ENCODE peak calls at places on chromosomes 5 and 9, in seven cellular contexts. F is neuronal stem cell, C is IMR-90, X is H9, V is mesendoderm, H is H1, S is trophoblast cell. P is an unnamed sample.

GRCh38 chr9:17476401-17476800 is 102.5 kb upstream of the SH3GL2 start:
- DNase-seq in F (no peak), C (no peak), X (no peak), V (no peak), H (no peak), S (no peak), P (no peak)

GRCh38 chr5:173328896-173329369 is 719 bp upstream of the STC2 start:
- DNase-seq in F (no peak), C (peak), X (peak), V (peak), H (no peak), S (peak), P (peak)

GRCh38 chr5:42807722-42808447 is 3.8 kb downstream of the SELENOP start:
- DNase-seq in F (no peak), C (peak), X (no peak), V (peak), H (no peak), S (no peak), P (no peak)

GRCh38 chr9:112174965-112175795 is at the start of gene SUSD1:
- DNase-seq in F (peak), C (no peak), X (peak), V (peak), H (no peak), S (peak), P (peak)

GRCh38 chr5:143874312-143874711 is 62.4 kb downstream of the HMHB1 start:
- DNase-seq in F (no peak), C (peak), X (no peak), V (no peak), H (no peak), S (no peak), P (no peak)

GRCh38 chr9:95229230-95229933 is 88.1 kb downstream of the FANCC start:
- DNase-seq in F (no peak), C (no peak), X (no peak), V (no peak), H (no peak), S (no peak), P (no peak)

GRCh38 chr9:4430492-4431261 is 59.6 kb upstream of the SLC1A1 start:
- DNase-seq in F (no peak), C (no peak), X (no peak), V (no peak), H (no peak), S (no peak), P (peak)

GRCh38 chr9:107491081-107492053 is 1.8 kb upstream of the KLF4 start:
- DNase-seq in F (no peak), C (no peak), X (peak), V (peak), H (no peak), S (peak), P (peak)

GRCh38 chr9:107019216-107019615 is 156.2 kb downstream of the ZNF462 start:
- DNase-seq in F (no peak), C (peak), X (no peak), V (no peak), H (no peak), S (no peak), P (peak)

DNA sequence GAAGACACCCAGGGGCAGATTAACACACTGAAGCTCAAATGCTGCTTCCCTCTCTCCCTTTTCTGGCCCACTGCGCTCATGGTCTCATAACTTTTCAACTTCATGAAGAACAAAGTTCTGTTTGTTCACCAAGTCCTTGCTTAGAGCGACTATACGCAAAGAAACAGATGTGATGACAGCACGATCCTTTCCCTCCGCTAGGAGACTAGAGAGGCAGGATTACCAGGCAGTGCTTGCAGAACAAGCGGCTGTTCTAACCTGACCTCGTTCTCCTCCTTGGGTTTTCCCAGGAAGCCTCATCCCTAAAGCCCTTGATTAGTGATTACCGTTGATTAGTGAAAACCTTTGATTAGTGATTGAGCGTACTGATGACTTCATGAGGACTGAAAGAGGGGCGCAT is 649.9 kb downstream of the IRX1 start:
- DNase-seq in F (no peak), C (no peak), X (no peak), V (no peak), H (no peak), S (no peak), P (no peak)
- H2BK5ac ChIP-seq in F (no peak), C (no peak), X (no peak), V (no peak), H (no peak), S (no peak), P (no peak)

DNA sequence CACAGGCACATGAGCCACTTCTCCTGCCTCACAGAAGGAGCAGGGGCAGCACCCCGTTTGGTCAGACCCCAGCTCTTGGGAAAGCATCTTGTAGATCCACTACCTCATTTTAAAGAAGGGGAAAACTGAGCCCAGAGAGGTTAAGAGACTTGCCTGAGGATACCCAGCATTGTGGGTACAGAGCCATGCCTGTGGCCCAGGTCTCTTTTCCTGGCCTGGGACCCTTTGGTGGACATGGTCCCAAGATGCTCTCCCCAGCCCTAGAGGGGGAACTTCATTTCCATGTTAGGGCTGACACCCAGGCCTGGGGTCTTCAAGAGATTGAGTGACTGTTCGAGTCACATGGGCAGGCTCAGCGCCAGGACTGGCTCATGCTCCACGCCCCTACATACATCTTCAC is 64.2 kb downstream of the NEK6 start:
- DNase-seq in F (no peak), C (no peak), X (no peak), V (no peak), H (no peak), S (no peak), P (no peak)
- H2BK5ac ChIP-seq in F (peak), C (no peak), X (no peak), V (no peak), H (no peak), S (no peak), P (no peak)

GRCh38 chr9:75471549-75472114 is 383.3 kb downstream of the OSTF1 start:
- DNase-seq in F (no peak), C (no peak), X (no peak), V (no peak), H (peak), S (no peak), P (no peak)
- H2BK5ac ChIP-seq in F (no peak), C (no peak), X (no peak), V (no peak), H (peak), S (no peak), P (no peak)

DNA sequence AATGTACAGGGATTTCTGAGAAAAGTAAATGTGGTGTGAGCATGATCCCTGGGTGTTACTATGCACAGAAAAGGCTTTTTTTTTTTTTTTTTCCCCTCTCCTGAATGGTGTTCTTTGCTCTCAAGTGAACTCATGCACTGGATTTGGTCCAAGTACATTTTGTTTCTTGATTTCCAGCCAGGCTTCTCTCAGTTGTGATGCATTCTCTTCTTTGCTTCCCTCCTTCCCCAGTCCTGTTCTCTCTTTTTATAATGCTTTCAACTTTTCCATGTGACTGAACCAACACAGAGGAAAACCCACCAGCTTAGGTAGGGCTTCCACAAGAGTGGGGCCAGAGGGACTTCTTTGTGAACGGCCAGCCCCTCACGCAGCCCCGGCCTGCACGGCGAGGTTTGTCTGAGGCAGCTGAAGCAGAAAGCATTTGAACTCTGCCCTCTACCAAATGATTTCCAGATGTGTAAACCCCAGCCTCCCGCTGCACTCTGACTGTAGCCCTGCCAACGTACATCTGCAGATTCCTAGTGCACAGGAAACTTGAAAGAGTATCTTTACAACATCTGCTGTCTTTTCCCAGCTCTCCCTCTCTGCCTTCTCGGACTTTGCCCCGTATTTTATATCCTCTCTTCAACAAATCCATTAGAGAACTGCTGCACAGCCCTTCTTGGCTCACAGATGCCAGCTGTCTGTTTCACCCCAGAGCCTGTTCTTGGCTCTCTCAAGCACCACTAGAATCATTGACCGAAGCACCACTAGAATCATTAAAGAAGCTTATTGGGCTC is 71.8 kb upstream of the CD180 start:
- DNase-seq in F (peak), C (peak), X (no peak), V (no peak), H (no peak), S (no peak), P (peak)
- H2BK5ac ChIP-seq in F (no peak), C (peak), X (no peak), V (no peak), H (no peak), S (no peak), P (no peak)